ENCODE peak calls at places on chromosomes 6 and 20, in ten cellular contexts. G, C, T, E, P, B, R, U, I and W are unnamed samples.

GRCh38 chr6:113997106-113997505 is 26.2 kb upstream of the HDAC2 start:
- DNase-seq in G (no peak), C (no peak), T (no peak), E (peak; percentile 93), P (no peak), B (no peak), R (no peak), U (no peak), I (peak; percentile 59), W (no peak)

GRCh38 chr20:48605364-48606116 is 222.3 kb downstream of the PREX1 start:
- DNase-seq in G (no peak), C (no peak), T (no peak), E (no peak), P (no peak), B (no peak), R (no peak), U (peak; percentile 5), I (no peak), W (no peak)

GRCh38 chr6:53043626-53044025 is 21.6 kb upstream of the FBXO9 start:
- DNase-seq in G (no peak), C (no peak), T (no peak), E (peak; percentile 52), P (no peak), B (no peak), R (peak; percentile 24), U (no peak), I (no peak), W (no peak)

GRCh38 chr20:1806456-1806855 is 88.8 kb upstream of the SIRPA start:
- DNase-seq in G (no peak), C (no peak), T (no peak), E (no peak), P (no peak), B (no peak), R (no peak), U (no peak), I (no peak), W (no peak)

GRCh38 chr20:31595654-31596411 is 9.3 kb upstream of the ID1 start:
- DNase-seq in G (peak; percentile 95), C (peak; percentile 86), T (peak; percentile 95), E (peak; percentile 92), P (no peak), B (no peak), R (peak; percentile 37), U (peak; percentile 63), I (peak; percentile 40), W (no peak)

GRCh38 chr6:12022903-12023522 is 10.9 kb downstream of the HIVEP1 start:
- DNase-seq in G (no peak), C (no peak), T (no peak), E (no peak), P (no peak), B (no peak), R (peak; percentile 36), U (no peak), I (no peak), W (no peak)

GRCh38 chr6:147063469-147064031 is 140.7 kb upstream of the STXBP5 start:
- DNase-seq in G (no peak), C (no peak), T (no peak), E (peak; percentile 31), P (no peak), B (no peak), R (no peak), U (no peak), I (peak; percentile 69), W (no peak)

GRCh38 chr6:156009656-156010055 is 554.0 kb upstream of the NOX3 start:
- DNase-seq in G (no peak), C (no peak), T (no peak), E (no peak), P (no peak), B (no peak), R (no peak), U (no peak), I (no peak), W (no peak)

DNA sequence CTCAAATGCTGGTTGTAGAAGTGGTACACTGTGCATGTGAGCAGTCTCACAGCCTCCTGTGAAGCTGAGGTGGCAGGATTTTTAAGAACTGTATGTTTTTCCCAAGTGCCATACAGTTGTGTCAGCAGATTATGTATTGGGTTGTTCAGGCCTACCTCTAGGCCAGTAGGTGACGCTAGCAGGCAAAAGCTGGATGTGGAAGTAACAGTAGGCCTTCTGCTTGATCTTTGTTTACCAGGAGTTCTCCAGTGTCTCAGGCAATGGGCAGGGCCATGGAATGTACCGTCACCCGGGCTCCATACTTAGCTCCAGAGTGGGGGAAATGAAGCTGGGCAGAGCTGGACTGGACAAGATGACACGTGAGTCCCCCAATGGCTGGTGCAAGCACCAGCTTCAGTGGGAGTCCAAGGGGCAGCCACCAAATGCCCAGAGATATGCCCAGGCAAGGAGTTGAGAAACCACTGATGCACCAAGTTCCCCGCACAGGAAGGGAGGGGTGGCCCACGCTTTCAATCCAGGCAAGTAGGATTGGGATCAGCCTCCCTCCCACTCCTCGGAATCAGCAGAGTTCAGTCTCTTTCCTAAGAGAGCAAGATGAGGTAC is 289.7 kb downstream of the HTR1B start:
- DNase-seq in G (peak; percentile 72), C (no peak), T (no peak), E (no peak), P (no peak), B (no peak), R (peak; percentile 55), U (no peak), I (peak; percentile 5), W (no peak)
- TF ChIP-seq CTCF in G (peak; percentile 77), C (no peak), T (peak; percentile 18), E (peak; percentile 44), P (no peak), B (no peak), R (peak; percentile 66), U (no peak), I (no peak), W (no peak)

GRCh38 chr20:62706857-62707256 is 1.8 kb upstream of the NTSR1 start:
- DNase-seq in G (no peak), C (no peak), T (no peak), E (no peak), P (no peak), B (no peak), R (no peak), U (no peak), I (no peak), W (no peak)

GRCh38 chr20:62709537-62709905 is 885 bp downstream of the NTSR1 start:
- DNase-seq in G (no peak), C (no peak), T (no peak), E (no peak), P (no peak), B (no peak), R (no peak), U (no peak), I (no peak), W (no peak)

GRCh38 chr20:62708591-62709536 is at the start of gene NTSR1:
- DNase-seq in G (peak; percentile 52), C (no peak), T (no peak), E (no peak), P (no peak), B (no peak), R (peak; percentile 70), U (no peak), I (peak; percentile 40), W (peak; percentile 61)

GRCh38 chr20:62707281-62707941 is 1.2 kb upstream of the NTSR1 start:
- DNase-seq in G (no peak), C (no peak), T (no peak), E (no peak), P (no peak), B (no peak), R (peak; percentile 31), U (no peak), I (no peak), W (no peak)

GRCh38 chr20:62707981-62708521 is 585 bp upstream of the NTSR1 start:
- DNase-seq in G (peak; percentile 79), C (no peak), T (no peak), E (peak; percentile 93), P (no peak), B (no peak), R (peak; percentile 65), U (no peak), I (no peak), W (peak; percentile 78)
- TF ChIP-seq CTCF in G (peak; percentile 70), C (peak; percentile 30), T (peak; percentile 24), E (no peak), P (no peak), B (peak; percentile 57), R (peak; percentile 58), U (peak; percentile 5), I (peak; percentile 33), W (no peak)

GRCh38 chr20:62167474-62167873 is 15.4 kb upstream of the MTG2 start:
- DNase-seq in G (no peak), C (no peak), T (no peak), E (no peak), P (no peak), B (no peak), R (no peak), U (no peak), I (no peak), W (no peak)

GRCh38 chr20:62170536-62170935 is 12.3 kb upstream of the MTG2 start:
- DNase-seq in G (no peak), C (no peak), T (no peak), E (peak; percentile 81), P (no peak), B (no peak), R (no peak), U (no peak), I (no peak), W (no peak)

GRCh38 chr20:62168061-62168460 is 14.8 kb upstream of the MTG2 start:
- DNase-seq in G (no peak), C (no peak), T (no peak), E (no peak), P (no peak), B (no peak), R (no peak), U (no peak), I (no peak), W (no peak)

GRCh38 chr20:62171245-62171644 is 11.6 kb upstream of the MTG2 start:
- DNase-seq in G (no peak), C (no peak), T (no peak), E (peak; percentile 3), P (no peak), B (no peak), R (no peak), U (no peak), I (no peak), W (no peak)

GRCh38 chr20:62168890-62169435 is 13.9 kb upstream of the MTG2 start:
- DNase-seq in G (no peak), C (no peak), T (no peak), E (peak; percentile 84), P (no peak), B (no peak), R (no peak), U (no peak), I (no peak), W (no peak)
- TF ChIP-seq CTCF in G (no peak), C (no peak), T (no peak), E (no peak), P (no peak), B (no peak), R (no peak), U (no peak), I (no peak), W (no peak)

GRCh38 chr6:127464161-127464880 is 5.1 kb upstream of the KIAA0408 start:
- DNase-seq in G (no peak), C (no peak), T (no peak), E (peak; percentile 82), P (no peak), B (no peak), R (no peak), U (no peak), I (no peak), W (no peak)

GRCh38 chr6:127463056-127463455 is 3.9 kb upstream of the KIAA0408 start:
- DNase-seq in G (no peak), C (no peak), T (no peak), E (no peak), P (no peak), B (no peak), R (no peak), U (no peak), I (no peak), W (no peak)

GRCh38 chr6:127464881-127465459 is 5.8 kb upstream of the KIAA0408 start:
- DNase-seq in G (peak; percentile 77), C (peak; percentile 68), T (peak; percentile 85), E (peak; percentile 89), P (no peak), B (peak; percentile 44), R (peak; percentile 75), U (peak; percentile 75), I (peak; percentile 43), W (peak; percentile 32)

GRCh38 chr6:127460465-127460864 is 1.3 kb upstream of the KIAA0408 start:
- DNase-seq in G (no peak), C (no peak), T (no peak), E (no peak), P (no peak), B (no peak), R (no peak), U (no peak), I (no peak), W (no peak)

GRCh38 chr6:127462391-127462790 is 3.2 kb upstream of the KIAA0408 start:
- DNase-seq in G (no peak), C (no peak), T (no peak), E (no peak), P (no peak), B (no peak), R (no peak), U (no peak), I (no peak), W (no peak)
- TF ChIP-seq CTCF in G (peak; percentile 47), C (no peak), T (no peak), E (peak; percentile 6), P (no peak), B (no peak), R (no peak), U (no peak), I (peak; percentile 12), W (no peak)